ENCODE peak calls at places on chromosomes 13 and 19, in nine cellular contexts. One of them, this sample, is unnamed.

GRCh38 chr13:77056382-77056781 is 29.4 kb upstream of the FBXL3 start:
- DNase-seq in mammary epithelial cell: no peak
- DNase-seq in testis: no peak
- DNase-seq in HCT116: no peak
- DNase-seq in GM23338: no peak
- DNase-seq in H1: no peak
- DNase-seq in heart right ventricle: no peak
- DNase-seq in adrenal gland: no peak
- DNase-seq in CD8-positive, alpha-beta T cell: no peak
- DNase-seq in this sample: no peak

GRCh38 chr19:17234911-17235617 is 9.0 kb downstream of the OCEL1 start:
- DNase-seq in testis: peak; percentile 60
- DNase-seq in heart right ventricle: peak; percentile 50
- DNase-seq in H1: no peak
- DNase-seq in mammary epithelial cell: peak; percentile 27
- DNase-seq in adrenal gland: peak; percentile 71
- DNase-seq in HCT116: no peak
- DNase-seq in GM23338: peak; percentile 85
- DNase-seq in CD8-positive, alpha-beta T cell: no peak
- DNase-seq in this sample: no peak

GRCh38 chr19:6773323-6773931 is 919 bp downstream of the VAV1 start:
- DNase-seq in heart right ventricle: peak; percentile 38
- DNase-seq in testis: no peak
- DNase-seq in GM23338: peak; percentile 46
- DNase-seq in H1: no peak
- DNase-seq in adrenal gland: no peak
- DNase-seq in mammary epithelial cell: no peak
- DNase-seq in CD8-positive, alpha-beta T cell: no peak
- DNase-seq in HCT116: no peak
- DNase-seq in this sample: no peak

GRCh38 chr13:110887955-110888333 is 26.9 kb downstream of the ANKRD10 start:
- DNase-seq in adrenal gland: no peak
- DNase-seq in CD8-positive, alpha-beta T cell: no peak
- DNase-seq in HCT116: no peak
- DNase-seq in GM23338: peak; percentile 59
- DNase-seq in heart right ventricle: no peak
- DNase-seq in testis: no peak
- DNase-seq in mammary epithelial cell: no peak
- DNase-seq in H1: no peak
- DNase-seq in this sample: no peak

GRCh38 chr13:94292323-94292640 is 187.2 kb downstream of the DCT start:
- DNase-seq in testis: no peak
- DNase-seq in adrenal gland: no peak
- DNase-seq in H1: no peak
- DNase-seq in mammary epithelial cell: no peak
- DNase-seq in HCT116: no peak
- DNase-seq in CD8-positive, alpha-beta T cell: no peak
- DNase-seq in GM23338: no peak
- DNase-seq in heart right ventricle: no peak
- DNase-seq in this sample: no peak

GRCh38 chr13:21033224-21033855 is 28.0 kb downstream of the LATS2 start:
- DNase-seq in GM23338: no peak
- DNase-seq in H1: no peak
- DNase-seq in heart right ventricle: no peak
- DNase-seq in CD8-positive, alpha-beta T cell: no peak
- DNase-seq in testis: peak; percentile 52
- DNase-seq in mammary epithelial cell: peak; percentile 53
- DNase-seq in adrenal gland: peak; percentile 79
- DNase-seq in HCT116: no peak
- DNase-seq in this sample: no peak

GRCh38 chr19:51916167-51916566 is 11.1 kb upstream of the ZNF613 start:
- DNase-seq in testis: no peak
- DNase-seq in mammary epithelial cell: no peak
- DNase-seq in adrenal gland: no peak
- DNase-seq in HCT116: no peak
- DNase-seq in H1: no peak
- DNase-seq in heart right ventricle: no peak
- DNase-seq in CD8-positive, alpha-beta T cell: no peak
- DNase-seq in GM23338: no peak
- DNase-seq in this sample: no peak

GRCh38 chr19:29672933-29673336 is 7.7 kb downstream of the PLEKHF1 start:
- DNase-seq in adrenal gland: no peak
- DNase-seq in HCT116: no peak
- DNase-seq in heart right ventricle: no peak
- DNase-seq in mammary epithelial cell: no peak
- DNase-seq in CD8-positive, alpha-beta T cell: peak; percentile 78
- DNase-seq in H1: no peak
- DNase-seq in testis: no peak
- DNase-seq in GM23338: no peak
- DNase-seq in this sample: no peak

GRCh38 chr19:56301152-56301551 is 13.5 kb downstream of the ZSCAN5A start:
- DNase-seq in H1: no peak
- DNase-seq in HCT116: no peak
- DNase-seq in GM23338: peak; percentile 48
- DNase-seq in testis: no peak
- DNase-seq in adrenal gland: no peak
- DNase-seq in CD8-positive, alpha-beta T cell: no peak
- DNase-seq in heart right ventricle: no peak
- DNase-seq in mammary epithelial cell: no peak
- DNase-seq in this sample: no peak

GRCh38 chr19:34260771-34261173 is 6.4 kb downstream of the GARRE1 start:
- DNase-seq in adrenal gland: no peak
- DNase-seq in H1: no peak
- DNase-seq in CD8-positive, alpha-beta T cell: no peak
- DNase-seq in HCT116: no peak
- DNase-seq in heart right ventricle: no peak
- DNase-seq in mammary epithelial cell: no peak
- DNase-seq in testis: no peak
- DNase-seq in GM23338: peak; percentile 40
- DNase-seq in this sample: no peak

GRCh38 chr19:5131031-5131865 is 162.3 kb downstream of the KDM4B start:
- DNase-seq in CD8-positive, alpha-beta T cell: no peak
- DNase-seq in GM23338: peak; percentile 34
- DNase-seq in heart right ventricle: no peak
- DNase-seq in mammary epithelial cell: no peak
- DNase-seq in H1: no peak
- DNase-seq in HCT116: no peak
- DNase-seq in testis: peak; percentile 44
- DNase-seq in adrenal gland: no peak
- DNase-seq in this sample: no peak

GRCh38 chr13:109249780-109250528 is 536.4 kb downstream of the IRS2 start:
- DNase-seq in CD8-positive, alpha-beta T cell: no peak
- DNase-seq in HCT116: peak; percentile 63
- DNase-seq in H1: no peak
- DNase-seq in adrenal gland: no peak
- DNase-seq in heart right ventricle: no peak
- DNase-seq in mammary epithelial cell: peak; percentile 89
- DNase-seq in testis: no peak
- DNase-seq in GM23338: peak; percentile 17
- DNase-seq in this sample: no peak

GRCh38 chr19:31148671-31149070 is 200.6 kb downstream of the TSHZ3 start:
- DNase-seq in heart right ventricle: no peak
- DNase-seq in adrenal gland: no peak
- DNase-seq in mammary epithelial cell: no peak
- DNase-seq in GM23338: no peak
- DNase-seq in HCT116: no peak
- DNase-seq in testis: no peak
- DNase-seq in H1: no peak
- DNase-seq in CD8-positive, alpha-beta T cell: no peak
- DNase-seq in this sample: peak; percentile 26

GRCh38 chr13:30142502-30143211 is 164.7 kb downstream of the KATNAL1 start:
- DNase-seq in adrenal gland: peak; percentile 72
- DNase-seq in mammary epithelial cell: peak; percentile 95
- DNase-seq in CD8-positive, alpha-beta T cell: no peak
- DNase-seq in heart right ventricle: no peak
- DNase-seq in testis: peak; percentile 22
- DNase-seq in HCT116: peak; percentile 21
- DNase-seq in GM23338: peak; percentile 28
- DNase-seq in H1: no peak
- DNase-seq in this sample: peak; percentile 92

GRCh38 chr13:73056054-73056962 is 2.5 kb upstream of the KLF5 start:
- DNase-seq in mammary epithelial cell: peak; percentile 61
- DNase-seq in testis: no peak
- DNase-seq in H1: no peak
- DNase-seq in HCT116: peak; percentile 79
- DNase-seq in adrenal gland: no peak
- DNase-seq in CD8-positive, alpha-beta T cell: no peak
- DNase-seq in heart right ventricle: no peak
- DNase-seq in GM23338: no peak
- DNase-seq in this sample: no peak

GRCh38 chr19:58572818-58573657 is at the start of gene MZF1:
- DNase-seq in CD8-positive, alpha-beta T cell: peak; percentile 99
- DNase-seq in mammary epithelial cell: peak; percentile 100
- DNase-seq in GM23338: peak; percentile 100
- DNase-seq in H1: peak; percentile 99
- DNase-seq in adrenal gland: peak; percentile 100
- DNase-seq in HCT116: peak; percentile 100
- DNase-seq in heart right ventricle: peak; percentile 99
- DNase-seq in testis: peak; percentile 100
- DNase-seq in this sample: peak; percentile 100

DNA sequence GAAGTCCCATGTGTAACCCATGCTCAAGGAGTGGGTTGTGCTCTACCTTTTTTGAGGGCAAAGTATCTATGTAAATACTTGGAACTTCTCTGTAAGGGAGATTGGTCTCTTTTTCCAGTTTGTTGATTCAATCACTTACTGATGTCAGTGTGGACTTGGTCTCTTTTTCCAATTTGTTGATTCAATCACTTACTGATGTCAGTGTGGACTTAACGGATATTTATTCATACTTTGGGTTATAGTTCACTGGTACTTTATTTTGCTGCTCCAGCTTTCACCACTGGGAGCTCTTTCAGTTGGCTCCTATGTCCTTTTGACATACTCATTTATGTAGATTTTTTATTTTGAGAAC is 36.4 kb downstream of the COG3 start:
- DNase-seq in mammary epithelial cell: no peak
- DNase-seq in CD8-positive, alpha-beta T cell: no peak
- DNase-seq in adrenal gland: no peak
- DNase-seq in H1: no peak
- DNase-seq in heart right ventricle: no peak
- DNase-seq in testis: no peak
- DNase-seq in HCT116: no peak
- DNase-seq in GM23338: no peak
- DNase-seq in this sample: no peak
- H3K4me3 ChIP-seq in mammary epithelial cell: no peak overlapping the region
- H3K4me3 ChIP-seq in CD8-positive, alpha-beta T cell: no peak overlapping the region
- H3K4me3 ChIP-seq in adrenal gland: no peak overlapping the region
- H3K4me3 ChIP-seq in H1: no peak overlapping the region
- H3K4me3 ChIP-seq in heart right ventricle: no peak overlapping the region
- H3K4me3 ChIP-seq in testis: no peak overlapping the region
- H3K4me3 ChIP-seq in HCT116: no peak overlapping the region
- H3K4me3 ChIP-seq in GM23338: no peak overlapping the region
- H3K4me3 ChIP-seq in this sample: no peak overlapping the region

GRCh38 chr19:45112111-45112827 is 19.3 kb downstream of the PPP1R37 start:
- DNase-seq in mammary epithelial cell: no peak
- DNase-seq in testis: no peak
- DNase-seq in HCT116: no peak
- DNase-seq in heart right ventricle: no peak
- DNase-seq in GM23338: no peak
- DNase-seq in adrenal gland: no peak
- DNase-seq in H1: no peak
- DNase-seq in CD8-positive, alpha-beta T cell: no peak
- DNase-seq in this sample: no peak

GRCh38 chr19:45114116-45114515 is 21.1 kb downstream of the PPP1R37 start:
- DNase-seq in GM23338: no peak
- DNase-seq in heart right ventricle: no peak
- DNase-seq in mammary epithelial cell: no peak
- DNase-seq in testis: no peak
- DNase-seq in HCT116: no peak
- DNase-seq in CD8-positive, alpha-beta T cell: no peak
- DNase-seq in adrenal gland: no peak
- DNase-seq in H1: no peak
- DNase-seq in this sample: no peak

GRCh38 chr19:45113628-45114027 is 20.6 kb downstream of the PPP1R37 start:
- DNase-seq in H1: no peak
- DNase-seq in mammary epithelial cell: no peak
- DNase-seq in GM23338: peak; percentile 35
- DNase-seq in testis: no peak
- DNase-seq in adrenal gland: no peak
- DNase-seq in HCT116: no peak
- DNase-seq in CD8-positive, alpha-beta T cell: no peak
- DNase-seq in heart right ventricle: no peak
- DNase-seq in this sample: no peak

GRCh38 chr19:45107621-45108170 is 14.7 kb downstream of the PPP1R37 start:
- DNase-seq in CD8-positive, alpha-beta T cell: no peak
- DNase-seq in mammary epithelial cell: no peak
- DNase-seq in GM23338: no peak
- DNase-seq in adrenal gland: no peak
- DNase-seq in heart right ventricle: no peak
- DNase-seq in H1: no peak
- DNase-seq in testis: no peak
- DNase-seq in HCT116: no peak
- DNase-seq in this sample: no peak

GRCh38 chr19:45110811-45111210 is 17.8 kb downstream of the PPP1R37 start:
- DNase-seq in H1: no peak
- DNase-seq in HCT116: no peak
- DNase-seq in testis: no peak
- DNase-seq in CD8-positive, alpha-beta T cell: no peak
- DNase-seq in heart right ventricle: no peak
- DNase-seq in GM23338: no peak
- DNase-seq in adrenal gland: no peak
- DNase-seq in mammary epithelial cell: no peak
- DNase-seq in this sample: no peak
- H3K4me1 ChIP-seq in H1: peaks cover 6% of the 10 kb centered on the region
- H3K4me1 ChIP-seq in HCT116: peaks cover 9% of the 10 kb centered on the region
- H3K4me1 ChIP-seq in testis: no peaks in the 10 kb centered on the region
- H3K4me1 ChIP-seq in CD8-positive, alpha-beta T cell: peaks cover under 1% of the 10 kb centered on the region
- H3K4me1 ChIP-seq in heart right ventricle: peaks cover 2% of the 10 kb centered on the region
- H3K4me1 ChIP-seq in GM23338: no peaks in the 10 kb centered on the region
- H3K4me1 ChIP-seq in adrenal gland: no peaks in the 10 kb centered on the region
- H3K4me1 ChIP-seq in mammary epithelial cell: no peaks in the 10 kb centered on the region
- H3K4me1 ChIP-seq in this sample: peaks cover 9% of the 10 kb centered on the region

GRCh38 chr19:2885736-2886135 is 15.0 kb upstream of the ZNF57 start:
- DNase-seq in adrenal gland: no peak
- DNase-seq in mammary epithelial cell: no peak
- DNase-seq in GM23338: no peak
- DNase-seq in testis: no peak
- DNase-seq in CD8-positive, alpha-beta T cell: no peak
- DNase-seq in heart right ventricle: no peak
- DNase-seq in H1: no peak
- DNase-seq in HCT116: no peak
- DNase-seq in this sample: no peak
- H3K27me3 ChIP-seq in adrenal gland: no peaks in the 10 kb centered on the region
- H3K27me3 ChIP-seq in mammary epithelial cell: no peaks in the 10 kb centered on the region
- H3K27me3 ChIP-seq in GM23338: no peaks in the 10 kb centered on the region
- H3K27me3 ChIP-seq in testis: no peaks in the 10 kb centered on the region
- H3K27me3 ChIP-seq in CD8-positive, alpha-beta T cell: no peaks in the 10 kb centered on the region
- H3K27me3 ChIP-seq in heart right ventricle: no peaks in the 10 kb centered on the region
- H3K27me3 ChIP-seq in H1: no peaks in the 10 kb centered on the region
- H3K27me3 ChIP-seq in HCT116: no peaks in the 10 kb centered on the region
- H3K27me3 ChIP-seq in this sample: no peaks in the 10 kb centered on the region

GRCh38 chr19:53057904-53058579 is 13.5 kb downstream of the ERVV-2 start:
- DNase-seq in mammary epithelial cell: peak; percentile 17
- DNase-seq in CD8-positive, alpha-beta T cell: no peak
- DNase-seq in H1: peak; percentile 57
- DNase-seq in adrenal gland: no peak
- DNase-seq in testis: peak; percentile 63
- DNase-seq in GM23338: peak; percentile 97
- DNase-seq in HCT116: no peak
- DNase-seq in heart right ventricle: peak; percentile 35
- DNase-seq in this sample: no peak
- H3K4me3 ChIP-seq in mammary epithelial cell: no peak overlapping the region
- H3K4me3 ChIP-seq in CD8-positive, alpha-beta T cell: no peak overlapping the region
- H3K4me3 ChIP-seq in H1: peak overlapping the region; percentile 52
- H3K4me3 ChIP-seq in adrenal gland: no peak overlapping the region
- H3K4me3 ChIP-seq in testis: peak overlapping the region; percentile 21
- H3K4me3 ChIP-seq in GM23338: peak overlapping the region; percentile 51
- H3K4me3 ChIP-seq in HCT116: no peak overlapping the region
- H3K4me3 ChIP-seq in heart right ventricle: peak overlapping the region; percentile 43
- H3K4me3 ChIP-seq in this sample: no peak overlapping the region

GRCh38 chr13:74093691-74094090 is 40.5 kb downstream of the KLF12 start:
- DNase-seq in adrenal gland: no peak
- DNase-seq in GM23338: no peak
- DNase-seq in testis: no peak
- DNase-seq in HCT116: no peak
- DNase-seq in CD8-positive, alpha-beta T cell: no peak
- DNase-seq in heart right ventricle: no peak
- DNase-seq in mammary epithelial cell: no peak
- DNase-seq in H1: no peak
- DNase-seq in this sample: no peak
- H3K4me1 ChIP-seq in adrenal gland: no peaks in the 10 kb centered on the region
- H3K4me1 ChIP-seq in GM23338: no peaks in the 10 kb centered on the region
- H3K4me1 ChIP-seq in testis: peaks cover 4% of the 10 kb centered on the region
- H3K4me1 ChIP-seq in HCT116: no peaks in the 10 kb centered on the region
- H3K4me1 ChIP-seq in CD8-positive, alpha-beta T cell: peaks cover 60% of the 10 kb centered on the region
- H3K4me1 ChIP-seq in heart right ventricle: peaks cover 31% of the 10 kb centered on the region
- H3K4me1 ChIP-seq in mammary epithelial cell: peaks cover 2% of the 10 kb centered on the region
- H3K4me1 ChIP-seq in H1: no peaks in the 10 kb centered on the region
- H3K4me1 ChIP-seq in this sample: no peaks in the 10 kb centered on the region

This sample was measured in SJCRH30.